ENCODE peak calls at places on chromosomes 7 and 10, in four cellular contexts. X is mesothelial cell of epicardium, I is astrocyte of the spinal cord, H is psoas muscle. N is an unnamed sample.

GRCh38 chr10:77313066-77313750 is 324.4 kb downstream of the KCNMA1 start:
- DNase-seq in I (no peak), H (no peak), X (no peak), N (no peak)

GRCh38 chr7:76302299-76303056 is at the start of gene HSPB1:
- DNase-seq in X (peak; percentile 74), I (peak; percentile 94), H (peak; percentile 98), N (peak; percentile 43)

GRCh38 chr10:17290226-17290625 is 62.2 kb downstream of the VIM start:
- DNase-seq in H (no peak), X (no peak), I (peak; percentile 9), N (no peak)

GRCh38 chr10:58554316-58554715 is 41.6 kb downstream of the BICC1 start:
- DNase-seq in H (no peak), X (no peak), I (no peak), N (no peak)

GRCh38 chr10:43401627-43402026 is 7.4 kb downstream of the HNRNPF start:
- DNase-seq in X (no peak), I (no peak), H (no peak), N (no peak)

GRCh38 chr7:50793115-50793946 is 10.6 kb upstream of the GRB10 start:
- DNase-seq in H (peak; percentile 88), X (peak; percentile 53), I (peak; percentile 73), N (no peak)

GRCh38 chr10:14742382-14742781 is 32.3 kb downstream of the FAM107B start:
- DNase-seq in H (no peak), X (no peak), I (no peak), N (no peak)

GRCh38 chr10:117374506-117375359 is 507 bp downstream of the PDZD8 start:
- DNase-seq in H (peak; percentile 63), X (no peak), I (peak; percentile 44), N (peak; percentile 41)

GRCh38 chr10:56881218-56881617 is 520.2 kb upstream of the ZWINT start:
- DNase-seq in H (no peak), X (no peak), I (no peak), N (no peak)

GRCh38 chr10:91829268-91829667 is 31.0 kb downstream of the TNKS2 start:
- DNase-seq in H (no peak), X (no peak), I (no peak), N (no peak)

GRCh38 chr10:121942749-121943148 is 14.9 kb upstream of the ATE1 start:
- DNase-seq in I (peak; percentile 93), H (no peak), X (no peak), N (no peak)

GRCh38 chr7:2148814-2149213 is 83.9 kb downstream of the MAD1L1 start:
- DNase-seq in X (no peak), H (no peak), I (no peak), N (no peak)

GRCh38 chr10:62858364-62858763 is 42.2 kb upstream of the EGR2 start:
- DNase-seq in H (no peak), I (peak; percentile 25), X (no peak), N (no peak)

GRCh38 chr10:130491698-130492050 is 355.5 kb downstream of the GLRX3 start:
- DNase-seq in I (no peak), X (peak; percentile 36), H (no peak), N (no peak)

GRCh38 chr7:78006063-78006755 is 207.6 kb downstream of the PHTF2 start:
- DNase-seq in H (no peak), X (no peak), I (no peak), N (no peak)

DNA sequence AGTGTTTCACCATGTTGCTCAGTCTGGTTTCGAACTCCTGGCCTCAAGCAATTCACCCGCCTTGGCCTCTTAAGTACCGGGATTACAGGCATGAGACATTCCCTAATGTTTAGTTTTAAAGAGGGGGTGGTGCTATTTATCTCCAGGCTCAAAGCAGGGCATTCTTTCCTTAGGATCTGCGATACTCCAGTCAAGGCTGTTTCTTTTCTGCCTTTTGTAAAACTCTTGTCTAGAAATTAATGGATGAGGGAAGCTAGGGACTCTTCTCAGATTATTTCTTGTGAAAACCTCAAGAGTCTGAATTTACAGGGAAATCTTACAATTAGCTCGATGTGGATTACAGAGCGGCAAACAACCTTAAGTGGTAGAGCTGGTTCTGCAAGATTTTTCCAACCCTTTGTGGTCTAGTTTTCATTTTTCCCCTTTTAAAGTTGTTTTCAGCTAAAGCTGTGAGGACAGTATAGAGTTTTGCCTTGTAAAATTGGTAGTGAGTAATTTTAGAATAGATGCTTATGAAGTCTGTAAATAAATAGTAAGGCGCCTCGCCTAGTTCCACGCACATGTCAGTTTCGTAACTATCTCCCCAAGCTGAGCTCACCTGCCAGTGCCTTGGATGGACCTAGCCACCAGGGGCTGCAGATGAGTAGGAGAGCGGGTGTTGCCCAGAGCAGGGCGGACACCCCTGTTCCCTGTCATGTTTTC is 53.1 kb downstream of the CUX1 start:
- DNase-seq in X (no peak), I (no peak), H (no peak), N (no peak)
- TF ChIP-seq CTCF in X (no peak), I (peak; percentile 29), H (peak; percentile 16), N (no peak)

DNA sequence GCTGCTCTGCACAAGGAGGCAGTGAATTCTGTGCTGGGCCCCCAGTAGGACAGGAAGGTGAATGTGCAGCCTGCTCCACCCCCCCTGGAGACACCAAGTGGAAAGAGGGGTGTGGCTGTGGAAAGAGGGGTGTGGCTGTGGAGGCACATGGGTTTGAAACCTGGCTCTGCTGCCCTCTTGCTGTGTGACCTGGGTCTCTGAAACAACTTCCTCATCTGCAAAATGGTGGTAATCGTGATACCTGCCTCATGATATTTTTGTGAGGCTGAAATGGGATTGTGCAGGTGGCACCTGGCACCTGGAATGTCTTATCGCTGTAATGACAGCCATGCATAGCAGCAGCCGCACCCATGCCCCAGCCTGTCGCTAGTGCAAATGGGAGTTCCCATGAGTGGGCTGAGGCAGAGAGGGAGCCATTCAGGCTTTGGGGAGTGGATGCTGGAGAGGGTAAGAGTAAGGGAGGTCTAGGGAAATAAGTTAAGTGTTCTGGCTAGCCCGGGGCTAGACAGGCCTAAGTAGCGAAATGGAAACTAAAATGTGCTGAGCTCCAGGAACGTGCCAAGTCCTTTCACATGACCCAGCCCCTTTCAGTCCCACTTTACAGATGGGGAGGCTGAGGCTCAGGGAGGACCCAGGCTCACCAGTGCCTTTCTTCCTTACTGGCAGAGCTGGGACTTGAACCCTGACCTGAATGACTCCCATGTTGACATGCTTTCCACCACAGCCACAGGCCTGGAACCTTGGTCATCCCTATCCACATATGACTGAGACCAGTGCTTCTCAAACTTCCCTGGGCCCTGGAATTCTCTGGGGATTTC is 35.0 kb downstream of the C10orf105 start:
- DNase-seq in I (no peak), H (peak; percentile 44), X (no peak), N (no peak)
- TF ChIP-seq CTCF in I (no peak), H (no peak), X (no peak), N (no peak)

GRCh38 chr10:99360935-99361334 is 31.8 kb downstream of the CNNM1 start:
- DNase-seq in X (no peak), H (no peak), I (no peak), N (no peak)
- TF ChIP-seq CTCF in X (no peak), H (no peak), I (no peak), N (no peak)

GRCh38 chr7:153835712-153836265 is 216.4 kb upstream of the DPP6 start:
- DNase-seq in H (no peak), I (no peak), X (no peak), N (no peak)

GRCh38 chr7:153840861-153841260 is 211.3 kb upstream of the DPP6 start:
- DNase-seq in X (no peak), H (no peak), I (no peak), N (no peak)

GRCh38 chr7:153832160-153832559 is 220.0 kb upstream of the DPP6 start:
- DNase-seq in H (no peak), X (no peak), I (no peak), N (no peak)

GRCh38 chr7:153829523-153829922 is 222.7 kb upstream of the DPP6 start:
- DNase-seq in H (no peak), X (no peak), I (no peak), N (no peak)

DNA sequence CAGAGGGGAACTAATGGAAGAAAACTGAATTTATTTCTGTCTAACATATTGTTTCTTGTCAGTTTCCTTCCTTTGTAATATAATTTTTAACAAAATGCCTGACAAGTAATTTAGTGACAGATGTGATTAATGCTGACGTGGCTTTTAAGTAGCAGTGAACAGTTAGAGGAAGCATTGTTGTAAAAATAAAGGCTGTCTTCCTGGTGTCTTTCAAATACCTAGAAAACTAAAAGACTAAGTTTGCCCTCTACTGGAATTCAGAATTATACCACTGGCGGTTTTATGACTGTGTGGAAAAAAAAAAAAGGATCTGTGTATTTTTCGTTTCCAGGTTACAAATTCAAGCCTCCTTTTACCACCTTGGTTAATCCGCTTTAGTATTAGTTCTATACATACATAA is 217.1 kb upstream of the DPP6 start:
- DNase-seq in I (no peak), H (no peak), X (no peak), N (no peak)
- TF ChIP-seq CTCF in I (no peak), H (no peak), X (no peak), N (no peak)

N was measured in natural killer cell.